ENCODE peak calls at places on chromosomes 13 and 19, in eight cellular contexts. One of them, this sample, is unnamed.
A peak's percentile ranks its signal among the peaks of the same experiment; 100 is the strongest.

GRCh38 chr19:53927745-53928144 is 18.7 kb downstream of the CACNG7 start:
- DNase-seq in Panc1: no peak
- DNase-seq in cardiac muscle cell: peak; percentile 79
- DNase-seq in GM23338: peak; percentile 97
- DNase-seq in heart left ventricle: no peak
- DNase-seq in tibial nerve: no peak
- DNase-seq in mammary epithelial cell: peak; percentile 29
- DNase-seq in heart right ventricle: peak; percentile 48
- DNase-seq in this sample: no peak

GRCh38 chr13:25046274-25046984 is 49.5 kb upstream of the PABPC3 start:
- DNase-seq in mammary epithelial cell: no peak
- DNase-seq in heart left ventricle: no peak
- DNase-seq in heart right ventricle: no peak
- DNase-seq in cardiac muscle cell: no peak
- DNase-seq in GM23338: peak; percentile 60
- DNase-seq in Panc1: no peak
- DNase-seq in tibial nerve: no peak
- DNase-seq in this sample: no peak

GRCh38 chr19:11964496-11964857 is 363 bp upstream of the ZNF763 start:
- DNase-seq in tibial nerve: no peak
- DNase-seq in mammary epithelial cell: no peak
- DNase-seq in GM23338: peak; percentile 43
- DNase-seq in heart left ventricle: no peak
- DNase-seq in heart right ventricle: no peak
- DNase-seq in cardiac muscle cell: no peak
- DNase-seq in Panc1: no peak
- DNase-seq in this sample: no peak

GRCh38 chr13:72530471-72530870 is 197.0 kb downstream of the MZT1 start:
- DNase-seq in heart left ventricle: no peak
- DNase-seq in GM23338: no peak
- DNase-seq in cardiac muscle cell: no peak
- DNase-seq in Panc1: no peak
- DNase-seq in tibial nerve: no peak
- DNase-seq in mammary epithelial cell: no peak
- DNase-seq in heart right ventricle: no peak
- DNase-seq in this sample: no peak

GRCh38 chr13:31191748-31192147 is 8.0 kb upstream of the B3GLCT start:
- DNase-seq in Panc1: no peak
- DNase-seq in GM23338: no peak
- DNase-seq in heart left ventricle: no peak
- DNase-seq in heart right ventricle: no peak
- DNase-seq in tibial nerve: no peak
- DNase-seq in mammary epithelial cell: no peak
- DNase-seq in cardiac muscle cell: no peak
- DNase-seq in this sample: no peak

GRCh38 chr19:37227996-37228395 is 10.0 kb downstream of the ZNF383 start:
- DNase-seq in heart right ventricle: no peak
- DNase-seq in Panc1: no peak
- DNase-seq in tibial nerve: no peak
- DNase-seq in cardiac muscle cell: no peak
- DNase-seq in mammary epithelial cell: no peak
- DNase-seq in GM23338: peak; percentile 84
- DNase-seq in heart left ventricle: no peak
- DNase-seq in this sample: no peak

GRCh38 chr13:107992542-107992941 is 222.8 kb downstream of the LIG4 start:
- DNase-seq in heart right ventricle: no peak
- DNase-seq in cardiac muscle cell: no peak
- DNase-seq in GM23338: no peak
- DNase-seq in mammary epithelial cell: no peak
- DNase-seq in heart left ventricle: no peak
- DNase-seq in tibial nerve: no peak
- DNase-seq in Panc1: no peak
- DNase-seq in this sample: no peak

GRCh38 chr13:27353653-27354052 is 70.8 kb upstream of the GTF3A start:
- DNase-seq in GM23338: no peak
- DNase-seq in mammary epithelial cell: no peak
- DNase-seq in tibial nerve: no peak
- DNase-seq in Panc1: no peak
- DNase-seq in heart left ventricle: no peak
- DNase-seq in cardiac muscle cell: no peak
- DNase-seq in heart right ventricle: no peak
- DNase-seq in this sample: no peak

GRCh38 chr19:58154287-58154678 is 3.7 kb upstream of the ZNF329 start:
- DNase-seq in heart right ventricle: peak; percentile 37
- DNase-seq in mammary epithelial cell: peak; percentile 29
- DNase-seq in tibial nerve: no peak
- DNase-seq in GM23338: peak; percentile 46
- DNase-seq in cardiac muscle cell: peak; percentile 77
- DNase-seq in Panc1: no peak
- DNase-seq in heart left ventricle: peak; percentile 77
- DNase-seq in this sample: peak; percentile 31

GRCh38 chr13:90801621-90802020 is 545.9 kb upstream of the MIR17HG start:
- DNase-seq in GM23338: no peak
- DNase-seq in cardiac muscle cell: no peak
- DNase-seq in heart left ventricle: no peak
- DNase-seq in heart right ventricle: no peak
- DNase-seq in Panc1: no peak
- DNase-seq in mammary epithelial cell: no peak
- DNase-seq in tibial nerve: no peak
- DNase-seq in this sample: no peak

GRCh38 chr13:98089826-98090225 is 53.1 kb upstream of the FARP1 start:
- DNase-seq in tibial nerve: no peak
- DNase-seq in GM23338: no peak
- DNase-seq in heart right ventricle: no peak
- DNase-seq in mammary epithelial cell: no peak
- DNase-seq in heart left ventricle: no peak
- DNase-seq in cardiac muscle cell: no peak
- DNase-seq in Panc1: no peak
- DNase-seq in this sample: no peak

GRCh38 chr19:51327066-51327985 is 14.6 kb downstream of the VSIG10L start:
- DNase-seq in mammary epithelial cell: peak; percentile 31
- DNase-seq in tibial nerve: no peak
- DNase-seq in heart right ventricle: no peak
- DNase-seq in Panc1: no peak
- DNase-seq in heart left ventricle: peak; percentile 58
- DNase-seq in cardiac muscle cell: peak; percentile 74
- DNase-seq in GM23338: peak; percentile 92
- DNase-seq in this sample: peak; percentile 39
- TF ChIP-seq CTCF in mammary epithelial cell: no peak
- TF ChIP-seq CTCF in tibial nerve: no peak
- TF ChIP-seq CTCF in heart right ventricle: no peak
- TF ChIP-seq CTCF in Panc1: no peak
- TF ChIP-seq CTCF in heart left ventricle: no peak
- TF ChIP-seq CTCF in cardiac muscle cell: peak; percentile 25
- TF ChIP-seq CTCF in GM23338: peak; percentile 59
- TF ChIP-seq CTCF in this sample: no peak

DNA sequence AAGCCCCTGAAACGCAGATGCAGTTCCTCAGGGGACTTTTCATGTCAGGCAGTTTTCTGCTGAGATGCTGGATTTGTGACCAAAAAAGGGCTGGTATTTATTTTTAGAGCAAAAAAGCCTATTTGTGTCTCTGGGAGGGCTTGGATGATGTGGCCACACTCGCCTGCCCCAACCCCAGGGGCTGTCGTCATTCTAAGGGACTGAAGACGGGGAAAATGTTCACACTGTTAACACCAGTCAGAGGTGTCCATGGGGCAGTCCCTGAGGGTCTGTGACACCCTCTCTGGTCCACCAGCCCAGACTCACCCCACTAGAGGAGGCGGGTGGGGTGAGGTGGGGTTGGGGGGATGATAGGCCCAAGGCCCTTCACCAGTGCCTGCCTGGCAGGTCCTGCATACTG is 15.9 kb upstream of the EPHX3 start:
- DNase-seq in mammary epithelial cell: no peak
- DNase-seq in cardiac muscle cell: no peak
- DNase-seq in heart right ventricle: peak; percentile 68
- DNase-seq in tibial nerve: no peak
- DNase-seq in GM23338: no peak
- DNase-seq in heart left ventricle: no peak
- DNase-seq in Panc1: no peak
- DNase-seq in this sample: no peak
- H3K4me1 ChIP-seq in mammary epithelial cell: peaks cover 42% of the 10 kb centered on the region
- H3K4me1 ChIP-seq in cardiac muscle cell: no peaks in the 10 kb centered on the region
- H3K4me1 ChIP-seq in heart right ventricle: peaks cover 71% of the 10 kb centered on the region
- H3K4me1 ChIP-seq in tibial nerve: peaks cover 88% of the 10 kb centered on the region
- H3K4me1 ChIP-seq in GM23338: peaks cover 6% of the 10 kb centered on the region
- H3K4me1 ChIP-seq in heart left ventricle: peaks cover 68% of the 10 kb centered on the region
- H3K4me1 ChIP-seq in Panc1: no peaks in the 10 kb centered on the region
- H3K4me1 ChIP-seq in this sample: peaks cover 13% of the 10 kb centered on the region

GRCh38 chr13:96988441-96988840 is 5.8 kb downstream of the OXGR1 start:
- DNase-seq in mammary epithelial cell: no peak
- DNase-seq in GM23338: no peak
- DNase-seq in tibial nerve: no peak
- DNase-seq in heart right ventricle: no peak
- DNase-seq in heart left ventricle: no peak
- DNase-seq in Panc1: no peak
- DNase-seq in cardiac muscle cell: no peak
- DNase-seq in this sample: no peak

GRCh38 chr13:96984061-96984508 is 10.2 kb downstream of the OXGR1 start:
- DNase-seq in cardiac muscle cell: peak; percentile 23
- DNase-seq in Panc1: no peak
- DNase-seq in GM23338: peak; percentile 69
- DNase-seq in mammary epithelial cell: peak; percentile 64
- DNase-seq in heart right ventricle: no peak
- DNase-seq in heart left ventricle: no peak
- DNase-seq in tibial nerve: no peak
- DNase-seq in this sample: peak; percentile 63

GRCh38 chr13:96982672-96983071 is 11.6 kb downstream of the OXGR1 start:
- DNase-seq in mammary epithelial cell: no peak
- DNase-seq in cardiac muscle cell: peak; percentile 87
- DNase-seq in heart left ventricle: no peak
- DNase-seq in heart right ventricle: peak; percentile 22
- DNase-seq in Panc1: no peak
- DNase-seq in GM23338: no peak
- DNase-seq in tibial nerve: no peak
- DNase-seq in this sample: no peak
- H3K27ac ChIP-seq in mammary epithelial cell: no peak overlapping the region
- H3K27ac ChIP-seq in cardiac muscle cell: no peak overlapping the region
- H3K27ac ChIP-seq in heart left ventricle: no peak overlapping the region
- H3K27ac ChIP-seq in heart right ventricle: peak overlapping the region; percentile 29
- H3K27ac ChIP-seq in Panc1: no peak overlapping the region
- H3K27ac ChIP-seq in GM23338: no peak overlapping the region
- H3K27ac ChIP-seq in tibial nerve: no peak overlapping the region
- H3K27ac ChIP-seq in this sample: no peak overlapping the region

GRCh38 chr13:91946498-91947070 is 548.2 kb downstream of the GPC5 start:
- DNase-seq in cardiac muscle cell: peak; percentile 49
- DNase-seq in mammary epithelial cell: peak; percentile 0
- DNase-seq in Panc1: peak; percentile 5
- DNase-seq in heart right ventricle: no peak
- DNase-seq in heart left ventricle: no peak
- DNase-seq in GM23338: peak; percentile 78
- DNase-seq in tibial nerve: no peak
- DNase-seq in this sample: no peak
- TF ChIP-seq CTCF in cardiac muscle cell: peak; percentile 68
- TF ChIP-seq CTCF in mammary epithelial cell: peak; percentile 20
- TF ChIP-seq CTCF in Panc1: peak; percentile 55
- TF ChIP-seq CTCF in heart right ventricle: no peak
- TF ChIP-seq CTCF in heart left ventricle: no peak
- TF ChIP-seq CTCF in GM23338: peak; percentile 85
- TF ChIP-seq CTCF in tibial nerve: no peak
- TF ChIP-seq CTCF in this sample: peak; percentile 11

GRCh38 chr19:1856698-1857603 is 6.4 kb downstream of the KLF16 start:
- DNase-seq in Panc1: no peak
- DNase-seq in GM23338: peak; percentile 87
- DNase-seq in heart left ventricle: peak; percentile 91
- DNase-seq in cardiac muscle cell: peak; percentile 85
- DNase-seq in heart right ventricle: peak; percentile 89
- DNase-seq in tibial nerve: peak; percentile 52
- DNase-seq in mammary epithelial cell: peak; percentile 81
- DNase-seq in this sample: peak; percentile 81

GRCh38 chr19:1854542-1855039 is 6.3 kb upstream of the REXO1 start:
- DNase-seq in mammary epithelial cell: no peak
- DNase-seq in cardiac muscle cell: no peak
- DNase-seq in Panc1: no peak
- DNase-seq in heart right ventricle: peak; percentile 62
- DNase-seq in heart left ventricle: peak; percentile 82
- DNase-seq in tibial nerve: no peak
- DNase-seq in GM23338: peak; percentile 56
- DNase-seq in this sample: peak; percentile 34

GRCh38 chr19:1856345-1856697 is 7.1 kb downstream of the KLF16 start:
- DNase-seq in GM23338: no peak
- DNase-seq in heart right ventricle: no peak
- DNase-seq in tibial nerve: no peak
- DNase-seq in heart left ventricle: no peak
- DNase-seq in mammary epithelial cell: no peak
- DNase-seq in cardiac muscle cell: no peak
- DNase-seq in Panc1: no peak
- DNase-seq in this sample: no peak

GRCh38 chr19:1855040-1855827 is 7.0 kb upstream of the REXO1 start:
- DNase-seq in heart right ventricle: peak; percentile 92
- DNase-seq in cardiac muscle cell: peak; percentile 91
- DNase-seq in heart left ventricle: peak; percentile 95
- DNase-seq in mammary epithelial cell: peak; percentile 88
- DNase-seq in GM23338: peak; percentile 97
- DNase-seq in tibial nerve: peak; percentile 78
- DNase-seq in Panc1: no peak
- DNase-seq in this sample: peak; percentile 72

GRCh38 chr19:1855828-1856255 is 7.5 kb downstream of the KLF16 start:
- DNase-seq in heart right ventricle: no peak
- DNase-seq in cardiac muscle cell: no peak
- DNase-seq in mammary epithelial cell: no peak
- DNase-seq in heart left ventricle: peak; percentile 42
- DNase-seq in Panc1: no peak
- DNase-seq in GM23338: no peak
- DNase-seq in tibial nerve: no peak
- DNase-seq in this sample: no peak
- H3K4me1 ChIP-seq in heart right ventricle: peaks cover 91% of the 10 kb centered on the region
- H3K4me1 ChIP-seq in cardiac muscle cell: peaks cover 52% of the 10 kb centered on the region
- H3K4me1 ChIP-seq in mammary epithelial cell: peaks cover 79% of the 10 kb centered on the region
- H3K4me1 ChIP-seq in heart left ventricle: peaks cover 35% of the 10 kb centered on the region
- H3K4me1 ChIP-seq in Panc1: peaks cover 48% of the 10 kb centered on the region
- H3K4me1 ChIP-seq in GM23338: peaks cover 57% of the 10 kb centered on the region
- H3K4me1 ChIP-seq in tibial nerve: peaks cover 49% of the 10 kb centered on the region
- H3K4me1 ChIP-seq in this sample: peaks cover 20% of the 10 kb centered on the region

DNA sequence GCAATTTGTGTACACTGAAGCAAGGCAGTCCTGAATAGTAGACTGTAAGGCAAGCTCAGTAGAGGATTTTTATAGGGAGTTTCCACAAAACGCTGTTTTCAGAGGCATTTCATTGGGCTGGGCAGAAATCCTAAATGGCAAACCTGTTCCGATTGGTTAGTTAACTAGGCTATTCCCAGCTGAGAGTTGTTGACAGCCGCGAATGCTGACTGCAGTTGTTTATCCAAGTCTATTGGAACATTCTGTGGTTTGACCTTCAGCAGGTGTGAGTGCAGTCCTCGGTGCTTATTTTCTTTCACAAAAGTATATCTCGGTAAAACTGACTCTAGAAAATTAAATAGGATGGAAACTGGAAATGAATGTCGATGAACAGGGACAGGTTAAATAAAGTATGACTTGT is 45.4 kb downstream of the TPT1 start:
- DNase-seq in heart left ventricle: no peak
- DNase-seq in mammary epithelial cell: no peak
- DNase-seq in GM23338: no peak
- DNase-seq in cardiac muscle cell: no peak
- DNase-seq in heart right ventricle: peak; percentile 23
- DNase-seq in Panc1: no peak
- DNase-seq in tibial nerve: peak; percentile 33
- DNase-seq in this sample: no peak
- H3K27ac ChIP-seq in heart left ventricle: no peak overlapping the region
- H3K27ac ChIP-seq in mammary epithelial cell: no peak overlapping the region
- H3K27ac ChIP-seq in GM23338: no peak overlapping the region
- H3K27ac ChIP-seq in cardiac muscle cell: no peak overlapping the region
- H3K27ac ChIP-seq in heart right ventricle: no peak overlapping the region
- H3K27ac ChIP-seq in Panc1: no peak overlapping the region
- H3K27ac ChIP-seq in tibial nerve: no peak overlapping the region
- H3K27ac ChIP-seq in this sample: no peak overlapping the region

GRCh38 chr19:7926021-7926726 is at the start of gene CTXN1:
- DNase-seq in heart left ventricle: peak; percentile 66
- DNase-seq in tibial nerve: peak; percentile 58
- DNase-seq in mammary epithelial cell: no peak
- DNase-seq in cardiac muscle cell: peak; percentile 63
- DNase-seq in GM23338: peak; percentile 71
- DNase-seq in heart right ventricle: no peak
- DNase-seq in Panc1: no peak
- DNase-seq in this sample: peak; percentile 66
- TF ChIP-seq CTCF in heart left ventricle: no peak
- TF ChIP-seq CTCF in tibial nerve: no peak
- TF ChIP-seq CTCF in mammary epithelial cell: no peak
- TF ChIP-seq CTCF in cardiac muscle cell: no peak
- TF ChIP-seq CTCF in GM23338: no peak
- TF ChIP-seq CTCF in heart right ventricle: no peak
- TF ChIP-seq CTCF in Panc1: no peak
- TF ChIP-seq CTCF in this sample: no peak